ENCODE peak calls at places on chromosomes 11 and 22, in four cellular contexts. L is stimulated activated naive CD8-positive, alpha-beta T cell treated with anti-CD3 and anti-CD28 coated beads, Interleukin-15, Interleukin-2, amounts not matched to agents 100 U/mL and 50 U/mL, for 24 hours; P is activated naive CD4-positive, alpha-beta T cell; A is hypothalamus. T is an unnamed sample.

GRCh38 chr22:33129621-33130020 is 71.4 kb upstream of the SYN3 start:
- DNase-seq in L (no peak), A (no peak), P (no peak), T (no peak)

GRCh38 chr22:39577900-39578299 is 7.3 kb downstream of the CACNA1I start:
- DNase-seq in P (no peak), A (no peak), L (no peak), T (no peak)

GRCh38 chr22:39700565-39700964 is 130.0 kb downstream of the CACNA1I start:
- DNase-seq in A (no peak), L (no peak), P (no peak), T (no peak)

GRCh38 chr11:58127350-58127749 is 2.0 kb upstream of the OR9I1 start:
- DNase-seq in L (no peak), A (no peak), P (no peak), T (no peak)

GRCh38 chr11:3341298-3341697 is 37.6 kb downstream of the ZNF195 start:
- DNase-seq in P (peak), L (peak), A (peak), T (peak)

GRCh38 chr11:36627006-36627405 is 29.0 kb upstream of the RAG2 start:
- DNase-seq in P (no peak), L (no peak), A (no peak), T (no peak)

GRCh38 chr11:66172146-66172545 is 96.3 kb upstream of the RAB1B start:
- DNase-seq in L (peak), P (no peak), A (no peak), T (no peak)

GRCh38 chr11:69449320-69450063 is 32.0 kb upstream of the LINC01488 start:
- DNase-seq in P (no peak), A (no peak), L (no peak), T (no peak)

GRCh38 chr11:132844956-132845355 is 687.3 kb downstream of the OPCML start:
- DNase-seq in P (no peak), L (no peak), A (no peak), T (no peak)

GRCh38 chr22:21589415-21589814 is 21.9 kb downstream of the UBE2L3 start:
- DNase-seq in P (no peak), L (no peak), A (no peak), T (no peak)

GRCh38 chr11:93958991-93959390 is 62.2 kb upstream of the HEPHL1 start:
- DNase-seq in L (no peak), P (no peak), A (no peak), T (no peak)

GRCh38 chr11:9700105-9700801 is 36.4 kb downstream of the SWAP70 start:
- DNase-seq in A (no peak), P (no peak), L (no peak), T (no peak)

GRCh38 chr22:37817705-37818311 is 5.4 kb upstream of the GALR3 start:
- DNase-seq in P (peak), A (peak), L (peak), T (peak)